ENCODE peak calls at places on chromosomes 11 and 22, in nine cellular contexts. Y, E, I, L, Q, G, P, R and W are unnamed samples.

GRCh38 chr11:57649826-57650738 is at the start of gene YPEL4:
- DNase-seq in Y (no peak), E (peak), I (no peak), L (no peak), Q (peak), G (peak), P (peak), R (peak), W (peak)

GRCh38 chr22:26642465-26643367 is 14.7 kb upstream of the MIAT start:
- DNase-seq in Y (no peak), E (no peak), I (no peak), L (no peak), Q (peak), G (no peak), P (no peak), R (peak), W (peak)

GRCh38 chr11:75635009-75635909 is 33.6 kb downstream of the MAP6 start:
- DNase-seq in Y (peak), E (peak), I (no peak), L (peak), Q (no peak), G (peak), P (peak), R (no peak), W (peak)

GRCh38 chr22:37043828-37044538 is 7.6 kb upstream of the KCTD17 start:
- DNase-seq in Y (peak), E (peak), I (no peak), L (no peak), Q (no peak), G (peak), P (peak), R (no peak), W (peak)

GRCh38 chr22:25221790-25222189 is 2.4 kb downstream of the CRYBB2 start:
- DNase-seq in Y (no peak), E (no peak), I (no peak), L (no peak), Q (no peak), G (no peak), P (no peak), R (no peak), W (no peak)

GRCh38 chr11:14413307-14414072 is 54.5 kb upstream of the RRAS2 start:
- DNase-seq in Y (no peak), E (peak), I (no peak), L (peak), Q (no peak), G (peak), P (peak), R (no peak), W (peak)

GRCh38 chr11:32426192-32426591 is 9.1 kb downstream of the WT1 start:
- DNase-seq in Y (no peak), E (no peak), I (no peak), L (no peak), Q (no peak), G (no peak), P (no peak), R (no peak), W (no peak)

GRCh38 chr11:27717801-27718229 is 17.6 kb upstream of the BDNF start:
- DNase-seq in Y (no peak), E (no peak), I (no peak), L (no peak), Q (no peak), G (no peak), P (peak), R (peak), W (peak)

GRCh38 chr11:46529086-46529905 is 64.5 kb downstream of the AMBRA1 start:
- DNase-seq in Y (peak), E (peak), I (peak), L (peak), Q (peak), G (peak), P (peak), R (peak), W (peak)

GRCh38 chr11:8067929-8068575 is 13.0 kb upstream of the TUB start:
- DNase-seq in Y (no peak), E (no peak), I (no peak), L (peak), Q (no peak), G (no peak), P (no peak), R (no peak), W (peak)

GRCh38 chr11:46611526-46612304 is 5.3 kb downstream of the HARBI1 start:
- DNase-seq in Y (no peak), E (no peak), I (no peak), L (no peak), Q (no peak), G (no peak), P (no peak), R (no peak), W (no peak)

GRCh38 chr22:33971561-33971961 is 51.3 kb upstream of the LARGE1 start:
- DNase-seq in Y (no peak), E (no peak), I (no peak), L (no peak), Q (no peak), G (peak), P (no peak), R (no peak), W (no peak)